ENCODE peak calls at places on chromosomes 11 and 22, in eight cellular contexts. F is stimulated activated CD4-positive, alpha-beta T cell treated with anti-CD3 and anti-CD28 coated beads, Interleukin-1b, Interleukin-23, amount 100 ng/mL, for 1 hour; E is RWPE1; Z is MM.1S; D is osteocyte; M is coronary artery; A is effector memory CD8-positive, alpha-beta T cell; N is SK-N-SH. R is an unnamed sample.
A peak's percentile ranks its signal among the peaks of the same experiment; 100 is the strongest.

GRCh38 chr11:103532133-103532788 is 423.0 kb downstream of the DYNC2H1 start:
- DNase-seq in N (no peak), Z (no peak), M (no peak), A (no peak), F (no peak), D (no peak), E (peak; percentile 65), R (no peak)

GRCh38 chr22:38490915-38491314 is 15.2 kb downstream of the DDX17 start:
- DNase-seq in N (no peak), Z (no peak), D (no peak), E (no peak), A (no peak), M (no peak), F (no peak), R (peak; percentile 70)

GRCh38 chr11:14078941-14079522 is 116.5 kb downstream of the SPON1 start:
- DNase-seq in N (no peak), D (no peak), A (no peak), Z (no peak), F (no peak), M (no peak), E (no peak), R (no peak)

GRCh38 chr22:38505595-38506117 is 455 bp downstream of the DDX17 start:
- DNase-seq in F (peak; percentile 35), Z (peak; percentile 53), E (peak; percentile 43), D (peak; percentile 92), M (peak; percentile 87), N (peak; percentile 75), A (no peak), R (peak; percentile 85)

GRCh38 chr11:14119357-14119756 is 156.8 kb downstream of the SPON1 start:
- DNase-seq in A (no peak), N (no peak), D (no peak), F (no peak), E (no peak), Z (no peak), M (no peak), R (no peak)

GRCh38 chr22:26697151-26697550 is 39.8 kb downstream of the MIAT start:
- DNase-seq in E (no peak), A (no peak), F (no peak), N (no peak), D (no peak), Z (no peak), M (no peak), R (no peak)

GRCh38 chr22:28297504-28297903 is 378.4 kb upstream of the PITPNB start:
- DNase-seq in F (no peak), D (no peak), N (no peak), M (no peak), Z (peak; percentile 96), E (no peak), A (no peak), R (peak; percentile 85)

GRCh38 chr22:17888855-17889254 is 114.6 kb upstream of the BID start:
- DNase-seq in F (no peak), N (no peak), E (no peak), A (no peak), D (no peak), Z (no peak), M (no peak), R (no peak)

GRCh38 chr11:115780625-115781024 is 276.4 kb upstream of the CADM1 start:
- DNase-seq in D (no peak), A (no peak), Z (no peak), N (no peak), E (no peak), F (no peak), M (no peak), R (no peak)

GRCh38 chr22:33073989-33074391 is 15.8 kb upstream of the SYN3 start:
- DNase-seq in M (no peak), A (no peak), N (no peak), Z (no peak), F (no peak), E (peak; percentile 51), D (no peak), R (no peak)

GRCh38 chr11:131640320-131640719 is 269.9 kb downstream of the NTM start:
- DNase-seq in N (no peak), M (no peak), Z (no peak), E (no peak), F (no peak), D (no peak), A (no peak), R (no peak)

GRCh38 chr22:19522190-19522880 is 1.9 kb downstream of the CLDN5 start:
- DNase-seq in Z (no peak), N (peak; percentile 50), F (no peak), E (no peak), D (no peak), A (no peak), M (no peak), R (peak; percentile 31)

GRCh38 chr11:123776160-123776559 is 21.8 kb upstream of the OR6X1 start:
- DNase-seq in Z (no peak), M (no peak), A (no peak), E (no peak), D (no peak), F (no peak), N (no peak), R (no peak)

GRCh38 chr11:73217131-73217809 is 811 bp upstream of the P2RY2 start:
- DNase-seq in Z (no peak), A (no peak), N (no peak), F (no peak), E (no peak), M (no peak), D (no peak), R (peak; percentile 18)

GRCh38 chr11:30917859-30918478 is 331.8 kb upstream of the MPPED2 start:
- DNase-seq in F (no peak), D (no peak), N (peak; percentile 36), Z (peak; percentile 65), M (no peak), E (peak; percentile 13), A (no peak), R (peak; percentile 46)

GRCh38 chr11:73969991-73970800 is 12.4 kb downstream of the UCP2 start:
- DNase-seq in E (no peak), A (peak; percentile 61), Z (no peak), M (no peak), N (peak; percentile 64), D (no peak), F (no peak), R (no peak)

GRCh38 chr11:122852071-122852831 is 14.0 kb downstream of the CRTAM start:
- DNase-seq in M (no peak), D (no peak), N (no peak), A (no peak), Z (no peak), E (no peak), F (no peak), R (no peak)